ENCODE peak calls at places on chromosomes 7 and 10, in seven cellular contexts. X, L, V, F, J, N and S are unnamed samples.

GRCh38 chr7:24730018-24730369 is 27.3 kb downstream of the GSDME start:
- DNase-seq in X (no peak), L (no peak), V (no peak), F (no peak), J (no peak), N (no peak), S (no peak)

GRCh38 chr7:46996972-46997371 is 584.9 kb downstream of the TNS3 start:
- DNase-seq in X (no peak), L (no peak), V (no peak), F (no peak), J (no peak), N (no peak), S (no peak)

GRCh38 chr10:107546239-107546638 is 381.7 kb upstream of the SORCS1 start:
- DNase-seq in X (no peak), L (no peak), V (peak), F (no peak), J (no peak), N (no peak), S (no peak)

GRCh38 chr10:119344381-119344780 is 137.0 kb downstream of the GRK5 start:
- DNase-seq in X (no peak), L (no peak), V (no peak), F (no peak), J (no peak), N (no peak), S (no peak)

GRCh38 chr7:113086431-113086888 is at the start of gene GPR85:
- DNase-seq in X (no peak), L (peak), V (peak), F (peak), J (peak), N (peak), S (peak)

GRCh38 chr7:1028044-1028770 is 16.1 kb upstream of the GPR146 start:
- DNase-seq in X (peak), L (peak), V (peak), F (peak), J (peak), N (peak), S (peak)

GRCh38 chr10:102802920-102803534 is 34.2 kb downstream of the CYP17A1 start:
- DNase-seq in X (peak), L (no peak), V (peak), F (no peak), J (no peak), N (no peak), S (no peak)

GRCh38 chr7:16067695-16068094 is 353.6 kb downstream of the CRPPA start:
- DNase-seq in X (no peak), L (no peak), V (no peak), F (no peak), J (no peak), N (no peak), S (no peak)

GRCh38 chr7:156932006-156932405 is 17.5 kb upstream of the NOM1 start:
- DNase-seq in X (no peak), L (no peak), V (no peak), F (no peak), J (peak), N (no peak), S (no peak)

GRCh38 chr7:132639983-132640382 is 63.7 kb upstream of the PLXNA4 start:
- DNase-seq in X (no peak), L (no peak), V (no peak), F (no peak), J (no peak), N (no peak), S (no peak)

GRCh38 chr10:1402016-1402820 is 335.1 kb downstream of the ADARB2 start:
- DNase-seq in X (no peak), L (no peak), V (no peak), F (no peak), J (no peak), N (no peak), S (no peak)

GRCh38 chr7:20509892-20510645 is 105.4 kb upstream of the ABCB5 start:
- DNase-seq in X (no peak), L (no peak), V (no peak), F (no peak), J (no peak), N (no peak), S (no peak)

GRCh38 chr10:8088504-8088903 is 34.0 kb downstream of the GATA3 start:
- DNase-seq in X (no peak), L (peak), V (no peak), F (no peak), J (no peak), N (peak), S (peak)

GRCh38 chr7:44224216-44224950 is 23.6 kb downstream of the YKT6 start:
- DNase-seq in X (no peak), L (no peak), V (no peak), F (no peak), J (no peak), N (no peak), S (no peak)

GRCh38 chr7:124785994-124786393 is 20.4 kb upstream of the GPR37 start:
- DNase-seq in X (no peak), L (no peak), V (no peak), F (no peak), J (no peak), N (no peak), S (no peak)

GRCh38 chr7:69599879-69600764 is 1.8 kb downstream of the AUTS2 start:
- DNase-seq in X (no peak), L (peak), V (peak), F (no peak), J (peak), N (no peak), S (no peak)

GRCh38 chr7:104327963-104328307 is 468 bp upstream of the LHFPL3 start:
- DNase-seq in X (no peak), L (no peak), V (no peak), F (no peak), J (no peak), N (no peak), S (no peak)

GRCh38 chr7:72048420-72048819 is 363.7 kb downstream of the CALN1 start:
- DNase-seq in X (no peak), L (no peak), V (no peak), F (no peak), J (no peak), N (no peak), S (no peak)

GRCh38 chr7:127885843-127886242 is 145.4 kb downstream of the LRRC4 start:
- DNase-seq in X (no peak), L (no peak), V (peak), F (no peak), J (no peak), N (no peak), S (no peak)

GRCh38 chr7:55309040-55309991 is 55.8 kb upstream of the LANCL2 start:
- DNase-seq in X (peak), L (peak), V (no peak), F (no peak), J (no peak), N (peak), S (peak)

GRCh38 chr7:124954766-124955165 is 25.1 kb upstream of the POT1 start:
- DNase-seq in X (no peak), L (no peak), V (peak), F (no peak), J (no peak), N (no peak), S (no peak)

GRCh38 chr7:98771519-98772241 is 98.1 kb downstream of the TMEM130 start:
- DNase-seq in X (no peak), L (no peak), V (peak), F (no peak), J (no peak), N (no peak), S (no peak)

GRCh38 chr10:46197050-46197449 is 89.7 kb upstream of the ANTXRL start:
- DNase-seq in X (no peak), L (no peak), V (no peak), F (no peak), J (no peak), N (no peak), S (no peak)

GRCh38 chr7:111835066-111835465 is 272.8 kb upstream of the IMMP2L start:
- DNase-seq in X (no peak), L (no peak), V (peak), F (no peak), J (no peak), N (no peak), S (no peak)

GRCh38 chr10:30887839-30888238 is 143.8 kb downstream of the ZNF438 start:
- DNase-seq in X (no peak), L (no peak), V (no peak), F (no peak), J (no peak), N (no peak), S (no peak)

GRCh38 chr7:142811154-142811737 is 40.5 kb downstream of the PRSS2 start:
- DNase-seq in X (no peak), L (peak), V (peak), F (peak), J (peak), N (no peak), S (peak)

GRCh38 chr10:77628906-77629730 is 8.5 kb downstream of the KCNMA1 start:
- DNase-seq in X (no peak), L (no peak), V (no peak), F (no peak), J (peak), N (no peak), S (no peak)

GRCh38 chr7:23332881-23333612 is 33.9 kb downstream of the MALSU1 start:
- DNase-seq in X (no peak), L (no peak), V (no peak), F (no peak), J (peak), N (no peak), S (no peak)

GRCh38 chr7:159102681-159103381 is 41.8 kb downstream of the VIPR2 start:
- DNase-seq in X (no peak), L (no peak), V (no peak), F (no peak), J (no peak), N (peak), S (no peak)

GRCh38 chr10:597976-598375 is 91.5 kb downstream of the DIP2C start:
- DNase-seq in X (no peak), L (no peak), V (no peak), F (no peak), J (no peak), N (peak), S (no peak)

GRCh38 chr7:21071570-21071969 is 284.9 kb upstream of the SP8 start:
- DNase-seq in X (no peak), L (no peak), V (no peak), F (no peak), J (no peak), N (no peak), S (no peak)

GRCh38 chr7:126657599-126658358 is 595.0 kb downstream of the GRM8 start:
- DNase-seq in X (no peak), L (no peak), V (no peak), F (no peak), J (no peak), N (no peak), S (no peak)

GRCh38 chr10:123135415-123136141 is at the start of gene HMX3:
- DNase-seq in X (no peak), L (no peak), V (no peak), F (no peak), J (no peak), N (no peak), S (peak)